ENCODE peak calls at places on chromosomes 13 and 19, in eight cellular contexts. V, F, E, L, D, U, N and R are unnamed samples. For H3K4me1, the result is how much of the 10 kb centered on the place peaks cover.

GRCh38 chr13:114174529-114174941 is 4.5 kb upstream of the CFAP97D2 start:
- DNase-seq in U (no peak), F (peak), N (no peak), V (no peak), D (no peak), E (no peak), L (no peak), R (no peak)

GRCh38 chr13:43127103-43127817 is 103.9 kb downstream of the DNAJC15 start:
- DNase-seq in E (no peak), F (no peak), N (no peak), U (no peak), V (no peak), L (no peak), D (no peak), R (no peak)

GRCh38 chr19:16849168-16849567 is 20.0 kb downstream of the SIN3B start:
- DNase-seq in N (no peak), E (no peak), L (no peak), V (no peak), U (no peak), D (no peak), F (peak), R (no peak)

GRCh38 chr13:45199716-45200115 is 1.1 kb downstream of the KCTD4 start:
- DNase-seq in E (no peak), L (no peak), N (no peak), V (no peak), F (no peak), D (no peak), U (no peak), R (no peak)

GRCh38 chr19:3113100-3114017 is 19.2 kb downstream of the GNA11 start:
- DNase-seq in E (no peak), V (no peak), N (no peak), F (no peak), D (no peak), U (no peak), L (no peak), R (no peak)

GRCh38 chr13:34765446-34766180 is 176.5 kb upstream of the NBEA start:
- DNase-seq in V (no peak), U (no peak), N (no peak), D (no peak), L (no peak), F (no peak), E (no peak), R (no peak)

GRCh38 chr19:41993612-41994483 is at the start of gene ATP1A3:
- DNase-seq in L (no peak), N (peak), F (peak), E (no peak), U (peak), D (peak), V (no peak), R (peak)

GRCh38 chr19:5880196-5880595 is 9.9 kb upstream of the FUT5 start:
- DNase-seq in V (no peak), N (no peak), E (no peak), L (no peak), U (no peak), D (no peak), F (no peak), R (no peak)

GRCh38 chr19:31283701-31284100 is 65.5 kb downstream of the TSHZ3 start:
- DNase-seq in E (no peak), F (no peak), N (peak), V (no peak), U (no peak), D (no peak), L (no peak), R (no peak)

GRCh38 chr19:38686530-38686888 is 39.1 kb downstream of the ACTN4 start:
- DNase-seq in D (no peak), F (no peak), E (no peak), V (no peak), U (peak), N (no peak), L (no peak), R (no peak)

GRCh38 chr13:99255241-99255640 is 2.9 kb downstream of the GPR18 start:
- DNase-seq in V (no peak), N (no peak), D (no peak), F (no peak), U (no peak), E (no peak), L (no peak), R (no peak)

GRCh38 chr13:99250977-99251825 is 7.0 kb downstream of the GPR18 start:
- DNase-seq in E (no peak), N (no peak), F (no peak), V (no peak), D (no peak), L (no peak), U (no peak), R (no peak)

GRCh38 chr13:99256709-99257108 is 1.5 kb downstream of the GPR18 start:
- DNase-seq in U (no peak), N (no peak), L (no peak), D (no peak), F (peak), E (no peak), V (no peak), R (no peak)

GRCh38 chr13:99256283-99256682 is 1.9 kb downstream of the GPR18 start:
- DNase-seq in V (no peak), N (no peak), U (no peak), F (no peak), D (no peak), E (no peak), L (no peak), R (no peak)

DNA sequence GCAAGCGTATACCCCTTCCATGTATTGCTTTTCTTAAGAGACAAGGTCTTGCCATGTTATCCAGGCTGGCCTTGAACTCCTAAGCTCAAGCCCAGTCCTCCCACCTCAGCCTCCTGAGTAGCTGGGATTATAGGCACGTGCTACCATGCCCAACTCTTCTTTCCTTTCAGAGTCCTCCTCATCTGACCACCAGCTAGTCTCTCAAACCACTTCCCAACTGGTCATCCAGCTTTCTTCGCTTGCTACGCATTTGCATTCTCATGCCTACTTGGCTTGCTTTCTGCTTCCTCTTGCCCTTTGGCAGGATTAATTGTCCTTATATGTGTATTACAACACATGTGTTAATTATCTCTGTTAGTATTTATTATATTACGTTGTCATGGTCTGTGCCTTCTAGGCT is 6.3 kb downstream of the GPR18 start:
- DNase-seq in L (no peak), V (no peak), N (no peak), U (no peak), F (no peak), E (no peak), D (no peak), R (no peak)
- H3K27ac ChIP-seq in L (no peak), V (no peak), N (no peak), U (no peak), F (no peak), E (no peak), D (no peak), R (no peak)

GRCh38 chr19:10744222-10744847 is 26.5 kb downstream of the DNM2 start:
- DNase-seq in N (no peak), F (no peak), D (no peak), E (no peak), V (no peak), L (no peak), U (no peak), R (no peak)
- H3K4me1 ChIP-seq in N (half or more), F (under half), D (half or more), E (half or more), V (under half), L (half or more), U (under half), R (under half)

DNA sequence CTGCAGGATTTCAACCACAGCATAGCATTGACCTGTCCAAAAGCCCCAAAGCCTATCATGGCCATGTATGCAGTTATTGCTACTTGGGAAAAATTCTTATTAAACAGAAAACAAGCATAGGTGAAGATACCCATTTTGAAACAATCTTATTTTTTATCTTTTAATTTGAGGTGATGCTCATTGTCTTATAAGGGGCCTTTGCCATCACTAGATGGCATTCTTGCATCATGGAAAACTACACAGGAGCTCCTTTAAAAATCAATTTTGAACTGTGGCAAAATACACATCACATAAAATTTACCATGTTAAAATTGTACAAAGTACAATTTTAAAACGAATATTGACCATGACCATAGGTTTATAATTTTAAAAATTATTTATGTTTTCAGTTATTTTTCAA is 38.9 kb upstream of the ZNF835 start:
- DNase-seq in D (no peak), N (no peak), E (no peak), V (no peak), L (no peak), F (no peak), U (no peak), R (no peak)
- TF ChIP-seq CTCF in D (no peak), N (no peak), E (no peak), V (no peak), L (peak), F (no peak), U (no peak), R (no peak)

GRCh38 chr13:63163903-63164302 is 1748.3 kb upstream of the PCDH20 start:
- DNase-seq in F (no peak), V (no peak), N (no peak), U (no peak), E (no peak), L (no peak), D (no peak), R (no peak)

GRCh38 chr13:63167699-63168337 is 1752.2 kb upstream of the PCDH20 start:
- DNase-seq in V (no peak), D (no peak), N (no peak), L (no peak), E (no peak), F (no peak), U (no peak), R (no peak)
- H3K27ac ChIP-seq in V (no peak), D (no peak), N (no peak), L (no peak), E (no peak), F (no peak), U (no peak), R (no peak)